ENCODE peak calls at places on chromosomes 2 and 18, in seven cellular contexts. Q is ascending aorta, L is tibial nerve, H is psoas muscle, B is AG09309, T is HepG2, X is pancreas. V is an unnamed sample.

GRCh38 chr2:217988840-217989204 is 14.0 kb downstream of the TNS1 start:
- DNase-seq in X (no peak), Q (peak), L (no peak), H (no peak), T (no peak), B (no peak), V (peak)

GRCh38 chr2:65231121-65231520 is 3.5 kb downstream of the ACTR2 start:
- DNase-seq in X (no peak), Q (no peak), H (no peak), B (no peak), T (no peak), L (no peak), V (peak)

GRCh38 chr2:68994864-68995263 is 18.1 kb upstream of the ANTXR1 start:
- DNase-seq in B (peak), T (no peak), X (no peak), Q (no peak), H (peak), L (peak), V (peak)

GRCh38 chr18:616380-616995 is 19.7 kb downstream of the CLUL1 start:
- DNase-seq in L (no peak), Q (no peak), T (peak), B (no peak), X (no peak), H (no peak), V (peak)

GRCh38 chr18:40849856-40850255 is 1105.2 kb upstream of the PIK3C3 start:
- DNase-seq in Q (no peak), H (no peak), T (no peak), L (no peak), B (no peak), X (no peak), V (no peak)

GRCh38 chr2:178834086-178834485 is 26.9 kb upstream of the TTN start:
- DNase-seq in T (no peak), Q (no peak), H (peak), L (no peak), B (no peak), X (no peak), V (no peak)

GRCh38 chr2:189797902-189798301 is 13.7 kb downstream of the PMS1 start:
- DNase-seq in H (no peak), B (no peak), Q (no peak), X (no peak), L (no peak), T (no peak), V (no peak)

GRCh38 chr2:190626656-190627055 is 22.2 kb upstream of the NAB1 start:
- DNase-seq in Q (no peak), L (no peak), X (no peak), T (no peak), B (no peak), H (no peak), V (no peak)

GRCh38 chr2:227871375-227871788 is at the start of gene DAW1:
- DNase-seq in L (no peak), T (peak), Q (peak), H (peak), X (peak), B (no peak), V (no peak)

GRCh38 chr18:23069481-23069880 is 65.8 kb upstream of the CABLES1 start:
- DNase-seq in B (no peak), L (no peak), Q (no peak), X (no peak), T (no peak), H (no peak), V (no peak)

GRCh38 chr2:48412409-48413259 is 117.3 kb upstream of the STON1 start:
- DNase-seq in B (no peak), Q (no peak), X (no peak), L (no peak), H (no peak), T (no peak), V (no peak)

GRCh38 chr2:48131503-48132293 is 225.4 kb upstream of the FBXO11 start:
- DNase-seq in T (no peak), H (no peak), X (no peak), L (no peak), Q (no peak), B (no peak), V (peak)

GRCh38 chr2:7272180-7272579 is 355.0 kb downstream of the RNF144A start:
- DNase-seq in L (no peak), X (no peak), T (no peak), Q (no peak), B (no peak), H (no peak), V (no peak)

GRCh38 chr2:239548491-239548890 is 147.7 kb upstream of the HDAC4 start:
- DNase-seq in L (no peak), Q (no peak), X (no peak), B (no peak), T (no peak), H (no peak), V (no peak)

GRCh38 chr2:85987266-85988178 is 98.7 kb upstream of the ST3GAL5 start:
- DNase-seq in X (no peak), Q (peak), H (no peak), B (no peak), T (no peak), L (no peak), V (no peak)

GRCh38 chr18:59959079-59959478 is 59.3 kb downstream of the PMAIP1 start:
- DNase-seq in T (no peak), X (no peak), B (no peak), L (no peak), Q (no peak), H (no peak), V (no peak)

GRCh38 chr2:24754985-24755690 is 38.1 kb downstream of the PTRHD1 start:
- DNase-seq in X (no peak), T (peak), H (no peak), B (no peak), L (no peak), Q (no peak), V (no peak)

GRCh38 chr2:229714080-229714735 is at the start of gene DNER:
- DNase-seq in Q (no peak), L (no peak), B (no peak), T (no peak), X (peak), H (peak), V (no peak)

GRCh38 chr18:34809697-34810096 is 99.6 kb downstream of the DTNA start:
- DNase-seq in H (peak), T (peak), L (peak), B (peak), X (peak), Q (peak), V (peak)
- TF ChIP-seq CTCF in H (peak), T (peak), L (peak), B (peak), X (no peak), Q (peak), V (peak)

GRCh38 chr2:147511491-147511948 is 333.3 kb upstream of the ACVR2A start:
- DNase-seq in B (peak), T (no peak), X (no peak), L (peak), H (peak), Q (no peak), V (no peak)
- TF ChIP-seq CTCF in B (no peak), T (no peak), X (no peak), L (no peak), H (no peak), Q (no peak), V (no peak)

GRCh38 chr2:102226171-102226570 is 39.3 kb downstream of the IL1RL2 start:
- DNase-seq in B (no peak), Q (no peak), T (no peak), H (no peak), L (no peak), X (no peak), V (no peak)
- TF ChIP-seq CTCF in B (no peak), Q (no peak), T (no peak), H (no peak), L (no peak), X (no peak), V (no peak)

DNA sequence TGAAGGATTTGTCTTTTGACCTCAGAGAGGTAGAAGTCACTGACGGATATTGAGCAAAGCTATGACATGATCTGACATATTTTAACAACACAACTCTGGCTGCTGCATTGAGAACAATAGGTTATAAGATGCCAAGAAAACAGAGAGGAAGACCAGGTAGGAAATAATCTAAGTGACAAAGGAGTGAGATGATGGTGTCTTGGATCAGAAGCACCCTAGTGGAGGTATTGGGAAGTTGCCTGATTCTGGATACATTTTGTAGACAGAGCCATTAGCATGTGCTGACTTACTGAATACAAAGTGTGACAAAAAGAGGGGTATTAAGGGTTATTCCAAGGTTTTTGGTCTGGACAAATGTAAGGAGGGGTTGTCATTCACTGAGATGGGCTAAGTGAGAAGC is 1438.1 kb downstream of the DPP10 start:
- DNase-seq in T (no peak), L (no peak), B (no peak), X (no peak), H (no peak), Q (no peak), V (no peak)
- TF ChIP-seq CTCF in T (no peak), L (no peak), B (no peak), X (no peak), H (no peak), Q (no peak), V (no peak)

V was measured in HFFc6.